ENCODE peak calls at places on chromosomes 2 and 18, in four cellular contexts. P is lung, H is PC-9, L is heart left ventricle. T is an unnamed sample.
A peak's percentile ranks its signal among the peaks of the same experiment; 100 is the strongest.

GRCh38 chr2:112831956-112832567 is 4.5 kb downstream of the IL1B start:
- DNase-seq in P (no peak), L (no peak), H (no peak), T (no peak)

GRCh38 chr2:55590810-55591440 is 26.5 kb downstream of the PPP4R3B start:
- DNase-seq in H (peak; percentile 48), P (no peak), L (no peak), T (peak; percentile 91)

GRCh38 chr2:84704505-84705244 is 176.2 kb downstream of the TRABD2A start:
- DNase-seq in P (peak; percentile 47), H (no peak), L (no peak), T (no peak)

GRCh38 chr2:64644240-64645013 is 9.3 kb downstream of the SERTAD2 start:
- DNase-seq in H (peak; percentile 85), L (peak; percentile 83), P (peak; percentile 65), T (peak; percentile 80)

GRCh38 chr2:24489465-24489864 is 1.6 kb upstream of the NCOA1 start:
- DNase-seq in H (no peak), L (no peak), P (peak; percentile 75), T (no peak)

GRCh38 chr18:2920027-2920426 is 73.2 kb downstream of the EMILIN2 start:
- DNase-seq in L (no peak), H (no peak), P (no peak), T (no peak)

GRCh38 chr2:144364988-144365738 is 154.8 kb downstream of the ZEB2 start:
- DNase-seq in L (no peak), P (no peak), H (no peak), T (no peak)

GRCh38 chr2:61016392-61017002 is 1.0 kb upstream of the PEX13 start:
- DNase-seq in P (no peak), H (peak; percentile 68), L (no peak), T (peak; percentile 34)

GRCh38 chr2:12824304-12824761 is 107.6 kb downstream of the TRIB2 start:
- DNase-seq in L (peak; percentile 72), P (peak; percentile 35), H (peak; percentile 55), T (no peak)

GRCh38 chr2:30022444-30023071 is 101.2 kb upstream of the ALK start:
- DNase-seq in L (no peak), H (no peak), P (no peak), T (no peak)

DNA sequence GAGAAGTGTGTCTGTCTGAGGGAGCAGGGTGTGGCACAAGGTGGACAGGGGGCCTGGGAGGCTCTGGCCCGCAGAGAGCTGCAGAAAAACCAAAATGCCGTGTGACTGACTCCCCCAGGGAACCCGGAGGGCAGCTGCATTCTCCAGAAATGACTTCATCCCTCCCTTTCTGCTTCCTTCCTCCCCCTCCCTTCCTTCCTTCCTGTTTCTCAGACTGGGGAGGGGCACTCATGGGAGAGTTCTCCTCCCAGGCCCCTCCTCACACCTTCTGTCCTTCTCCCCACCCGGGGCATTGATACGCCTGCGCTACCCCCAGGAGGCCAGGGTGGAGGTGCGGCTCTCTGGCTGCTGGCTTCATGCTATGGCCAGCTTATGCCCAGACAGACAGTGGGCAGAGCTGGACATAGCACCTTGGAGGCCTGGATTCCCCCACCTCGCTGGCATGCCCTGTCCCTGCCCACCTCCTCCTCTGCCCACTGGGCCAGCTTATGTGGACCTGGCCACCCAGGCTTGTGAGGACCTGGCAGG is 8.2 kb upstream of the GPR17 start:
- DNase-seq in H (peak; percentile 83), L (peak; percentile 69), P (no peak), T (peak; percentile 97)
- H3K4me1 ChIP-seq in H (peaks cover 25% of the 10 kb centered on the region), L (peaks cover 70% of the 10 kb centered on the region), P (no peaks in the 10 kb centered on the region), T (peaks cover 26% of the 10 kb centered on the region)

DNA sequence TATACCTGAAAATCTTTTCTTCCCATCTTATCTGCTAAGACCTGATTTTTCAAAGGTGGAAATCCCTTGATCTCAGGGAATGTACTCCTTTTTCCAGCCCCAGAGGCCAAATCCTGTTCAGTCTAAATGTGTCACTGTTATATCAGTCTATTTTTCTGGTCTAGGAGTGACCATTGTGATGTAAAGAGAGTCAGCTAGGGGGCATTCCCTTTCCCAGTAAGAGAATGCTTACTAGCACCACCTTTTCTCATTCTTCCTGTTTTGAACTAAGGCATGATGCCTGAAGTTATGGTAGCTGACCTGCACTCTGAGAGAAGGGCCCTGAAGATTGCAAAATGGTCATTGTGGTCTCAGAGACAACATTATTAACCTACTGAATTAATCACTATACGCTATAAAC is 124.1 kb upstream of the XIRP2 start:
- DNase-seq in H (no peak), L (no peak), P (no peak), T (no peak)
- H3K4me1 ChIP-seq in H (no peaks in the 10 kb centered on the region), L (no peaks in the 10 kb centered on the region), P (no peaks in the 10 kb centered on the region), T (no peaks in the 10 kb centered on the region)

GRCh38 chr18:46179306-46179705 is 75.1 kb downstream of the HAUS1 start:
- DNase-seq in L (no peak), H (no peak), P (no peak), T (no peak)
- H3K4me1 ChIP-seq in L (peaks cover 49% of the 10 kb centered on the region), H (peaks cover 33% of the 10 kb centered on the region), P (peaks cover 14% of the 10 kb centered on the region), T (peaks cover 3% of the 10 kb centered on the region)

GRCh38 chr2:96204836-96205235 is 3.8 kb downstream of the STARD7 start:
- DNase-seq in P (no peak), H (no peak), L (no peak), T (no peak)

GRCh38 chr2:96203130-96204028 is 5.2 kb downstream of the STARD7 start:
- DNase-seq in P (peak; percentile 32), L (no peak), H (peak; percentile 24), T (no peak)

GRCh38 chr2:96198937-96199336 is 9.7 kb downstream of the STARD7 start:
- DNase-seq in L (no peak), H (no peak), P (no peak), T (no peak)

GRCh38 chr2:96202152-96202856 is 6.3 kb downstream of the STARD7 start:
- DNase-seq in L (no peak), H (peak; percentile 28), P (peak; percentile 73), T (no peak)

GRCh38 chr2:96201338-96201737 is 7.3 kb downstream of the STARD7 start:
- DNase-seq in L (no peak), P (no peak), H (no peak), T (no peak)
- H3K4me1 ChIP-seq in L (peaks cover 85% of the 10 kb centered on the region), P (peaks cover 20% of the 10 kb centered on the region), H (peaks cover 18% of the 10 kb centered on the region), T (peaks cover 13% of the 10 kb centered on the region)

GRCh38 chr2:158725496-158725895 is 69.6 kb upstream of the DAPL1 start:
- DNase-seq in P (no peak), L (no peak), H (peak; percentile 59), T (peak; percentile 69)

GRCh38 chr2:158723311-158723838 is 71.7 kb upstream of the DAPL1 start:
- DNase-seq in P (no peak), L (no peak), H (peak; percentile 74), T (peak; percentile 61)

GRCh38 chr2:158726906-158727592 is 68.1 kb upstream of the DAPL1 start:
- DNase-seq in L (no peak), H (no peak), P (no peak), T (no peak)

GRCh38 chr2:158723921-158724802 is 71.0 kb upstream of the DAPL1 start:
- DNase-seq in H (peak; percentile 95), P (no peak), L (no peak), T (peak; percentile 94)

GRCh38 chr2:158724803-158725271 is 70.3 kb upstream of the DAPL1 start:
- DNase-seq in H (peak; percentile 88), L (no peak), P (peak; percentile 67), T (peak; percentile 93)
- H3K4me1 ChIP-seq in H (peaks cover 40% of the 10 kb centered on the region), L (peaks cover 15% of the 10 kb centered on the region), P (no peaks in the 10 kb centered on the region), T (peaks cover 40% of the 10 kb centered on the region)